ENCODE peak calls at places on chromosomes 4 and X, in five cellular contexts. H is suprapubic skin, I is HCT116, U is AG04450, Z is endodermal cell. F is an unnamed sample.

GRCh38 chrX:134732152-134732551 is 73.9 kb upstream of the PLAC1 start:
- DNase-seq in H (no peak), I (no peak), U (no peak), Z (no peak), F (no peak)

GRCh38 chrX:71103110-71103983 is 3.2 kb downstream of the CXorf65 start:
- DNase-seq in H (no peak), I (no peak), U (no peak), Z (peak; percentile 74), F (peak; percentile 88)

GRCh38 chrX:134161162-134161561 is 75.8 kb upstream of the CCDC160 start:
- DNase-seq in H (no peak), I (no peak), U (no peak), Z (no peak), F (no peak)

GRCh38 chr4:139501117-139501516 is 47.2 kb downstream of the RAB33B start:
- DNase-seq in H (no peak), I (no peak), U (no peak), Z (no peak), F (no peak)

GRCh38 chr4:69823481-69824186 is 36.3 kb downstream of the SULT1E1 start:
- DNase-seq in H (no peak), I (peak; percentile 18), U (no peak), Z (peak; percentile 73), F (peak; percentile 53)

GRCh38 chrX:86171366-86171765 is 23.1 kb downstream of the DACH2 start:
- DNase-seq in H (no peak), I (no peak), U (no peak), Z (peak; percentile 67), F (peak; percentile 78)

GRCh38 chr4:169062861-169063197 is 52.8 kb upstream of the CBR4 start:
- DNase-seq in H (no peak), I (no peak), U (no peak), Z (no peak), F (peak; percentile 29)

GRCh38 chr4:18518098-18518497 is 496.5 kb upstream of the LCORL start:
- DNase-seq in H (no peak), I (no peak), U (no peak), Z (peak; percentile 42), F (peak; percentile 14)

GRCh38 chr4:55136634-55137033 is 11.2 kb upstream of the KDR start:
- DNase-seq in H (no peak), I (no peak), U (no peak), Z (no peak), F (no peak)

GRCh38 chr4:46399440-46399839 is 9.5 kb upstream of the GABRA2 start:
- DNase-seq in H (no peak), I (no peak), U (no peak), Z (no peak), F (peak; percentile 85)

GRCh38 chrX:41475166-41475565 is 28.0 kb downstream of the NYX start:
- DNase-seq in H (no peak), I (no peak), U (no peak), Z (peak; percentile 91), F (peak; percentile 88)

GRCh38 chr4:126954537-126955291 is 678.0 kb upstream of the INTU start:
- DNase-seq in H (no peak), I (no peak), U (no peak), Z (peak; percentile 47), F (peak; percentile 19)

GRCh38 chrX:22164770-22165388 is 107.8 kb upstream of the CBLL2 start:
- DNase-seq in H (no peak), I (no peak), U (no peak), Z (no peak), F (no peak)

GRCh38 chr4:81352476-81352875 is 119.2 kb downstream of the RASGEF1B start:
- DNase-seq in H (no peak), I (no peak), U (peak; percentile 41), Z (no peak), F (no peak)

GRCh38 chr4:181550381-181550780 is 692.8 kb upstream of the TENM3 start:
- DNase-seq in H (no peak), I (no peak), U (no peak), Z (no peak), F (no peak)

GRCh38 chrX:104288961-104289360 is 34.2 kb upstream of the ESX1 start:
- DNase-seq in H (no peak), I (no peak), U (no peak), Z (no peak), F (no peak)

GRCh38 chr4:6472008-6472386 is 417 bp downstream of the PPP2R2C start:
- DNase-seq in H (peak; percentile 70), I (no peak), U (no peak), Z (peak; percentile 63), F (no peak)

GRCh38 chr4:101527186-101527585 is 179.9 kb upstream of the PPP3CA start:
- DNase-seq in H (no peak), I (no peak), U (no peak), Z (no peak), F (no peak)

GRCh38 chr4:168451744-168452394 is 28.4 kb downstream of the DDX60L start:
- DNase-seq in H (no peak), I (peak; percentile 68), U (no peak), Z (no peak), F (peak; percentile 89)

GRCh38 chr4:8117278-8117682 is 41.3 kb downstream of the ABLIM2 start:
- DNase-seq in H (no peak), I (peak; percentile 74), U (no peak), Z (peak; percentile 95), F (peak; percentile 89)

GRCh38 chr4:140935259-140935658 is 179.1 kb upstream of the TBC1D9 start:
- DNase-seq in H (no peak), I (no peak), U (no peak), Z (no peak), F (no peak)

GRCh38 chrX:20217279-20217678 is 49.4 kb downstream of the RPS6KA3 start:
- DNase-seq in H (no peak), I (peak; percentile 16), U (no peak), Z (no peak), F (no peak)

GRCh38 chr4:176306837-176307590 is 12.8 kb upstream of the SPCS3 start:
- DNase-seq in H (no peak), I (no peak), U (no peak), Z (no peak), F (no peak)

GRCh38 chr4:55866290-55866907 is 13.0 kb downstream of the EXOC1 start:
- DNase-seq in H (no peak), I (peak; percentile 82), U (peak; percentile 72), Z (no peak), F (peak; percentile 44)

GRCh38 chr4:86174496-86174895 is 185.4 kb downstream of the MAPK10 start:
- DNase-seq in H (no peak), I (no peak), U (no peak), Z (no peak), F (no peak)

GRCh38 chrX:13689519-13690211 is 737 bp downstream of the RAB9A start:
- DNase-seq in H (no peak), I (no peak), U (no peak), Z (no peak), F (peak; percentile 53)

GRCh38 chr4:122481766-122482405 is 25.4 kb upstream of the IL2 start:
- DNase-seq in H (no peak), I (no peak), U (no peak), Z (no peak), F (no peak)

GRCh38 chrX:130539721-130540321 is 138.0 kb downstream of the RBMX2 start:
- DNase-seq in H (no peak), I (peak; percentile 27), U (no peak), Z (peak; percentile 72), F (peak; percentile 43)

GRCh38 chr4:151806511-151806927 is 45.7 kb upstream of the GATB start:
- DNase-seq in H (no peak), I (no peak), U (peak; percentile 47), Z (peak; percentile 44), F (peak; percentile 83)

GRCh38 chrX:6448003-6448402 is 86.9 kb downstream of the VCX3A start:
- DNase-seq in H (no peak), I (no peak), U (no peak), Z (no peak), F (no peak)

GRCh38 chr4:176259330-176260090 is 9.5 kb downstream of the ASB5 start:
- DNase-seq in H (no peak), I (no peak), U (no peak), Z (no peak), F (peak; percentile 14)

GRCh38 chr4:111475001-111475400 is 670.3 kb upstream of the FAM241A start:
- DNase-seq in H (no peak), I (peak; percentile 38), U (no peak), Z (peak; percentile 87), F (peak; percentile 81)

GRCh38 chr4:156974264-156974663 is 2.7 kb upstream of the PDGFC start:
- DNase-seq in H (no peak), I (no peak), U (no peak), Z (no peak), F (no peak)

GRCh38 chrX:70234355-70234754 is at the start of gene AWAT1:
- DNase-seq in H (no peak), I (no peak), U (no peak), Z (no peak), F (no peak)

GRCh38 chr4:121061215-121061614 is 11.1 kb downstream of the NDNF start:
- DNase-seq in H (no peak), I (no peak), U (no peak), Z (no peak), F (no peak)
- H3K27me3 ChIP-seq in H (no peaks in the 10 kb centered on the region), I (no peaks in the 10 kb centered on the region), U (no peaks in the 10 kb centered on the region), Z (no peaks in the 10 kb centered on the region), F (no peaks in the 10 kb centered on the region)

DNA sequence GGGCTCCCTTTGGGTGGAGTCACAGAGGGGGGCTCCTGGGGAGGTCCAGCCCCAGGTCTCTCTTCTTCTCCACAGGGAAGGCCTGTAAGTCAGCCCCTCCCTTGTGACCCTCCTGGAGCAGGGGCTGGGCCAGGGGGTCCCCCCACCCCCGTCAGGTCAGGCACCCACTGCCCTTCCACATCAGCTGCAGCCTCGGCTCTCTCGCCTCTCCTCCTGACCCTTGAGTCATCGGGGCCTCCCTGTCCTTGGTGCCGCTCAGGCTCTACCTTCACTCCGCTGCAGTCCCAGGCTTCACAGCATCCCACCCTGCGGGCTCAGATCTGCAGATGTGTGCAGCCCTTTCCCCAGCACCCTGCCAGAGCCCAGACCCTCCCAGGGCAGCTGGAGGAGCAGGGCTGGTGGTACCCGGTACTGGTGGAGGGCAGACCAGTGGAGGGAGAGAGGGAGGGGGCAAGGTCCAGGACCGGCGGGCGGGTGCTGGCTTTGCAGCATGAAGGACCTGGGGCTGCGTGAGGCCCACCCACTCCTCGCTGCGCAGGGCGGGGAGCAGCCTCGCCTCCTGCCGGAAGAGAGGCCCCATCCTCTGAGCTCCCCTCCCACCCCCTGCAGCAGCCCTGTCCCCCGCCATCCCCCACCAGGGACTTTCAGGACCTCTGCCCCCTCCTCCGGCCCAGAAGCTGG is 117.1 kb downstream of the FAM53A start:
- DNase-seq in H (no peak), I (no peak), U (no peak), Z (peak; percentile 66), F (no peak)
- H3K27me3 ChIP-seq in H (peaks cover 61% of the 10 kb centered on the region), I (no peaks in the 10 kb centered on the region), U (peaks cover 30% of the 10 kb centered on the region), Z (no peaks in the 10 kb centered on the region), F (no peaks in the 10 kb centered on the region)

GRCh38 chr4:4344915-4345527 is 41.9 kb upstream of the NSG1 start:
- DNase-seq in H (no peak), I (no peak), U (no peak), Z (no peak), F (no peak)

GRCh38 chr4:4339504-4340085 is 47.3 kb upstream of the NSG1 start:
- DNase-seq in H (no peak), I (no peak), U (no peak), Z (no peak), F (no peak)

GRCh38 chr4:4343038-4343437 is 43.9 kb upstream of the NSG1 start:
- DNase-seq in H (no peak), I (no peak), U (no peak), Z (no peak), F (no peak)

GRCh38 chr4:4338632-4339031 is 48.3 kb upstream of the NSG1 start:
- DNase-seq in H (no peak), I (no peak), U (no peak), Z (no peak), F (no peak)

GRCh38 chr4:4341861-4342650 is 44.8 kb upstream of the NSG1 start:
- DNase-seq in H (no peak), I (no peak), U (no peak), Z (no peak), F (no peak)
- H3K27me3 ChIP-seq in H (peaks cover 12% of the 10 kb centered on the region), I (no peaks in the 10 kb centered on the region), U (peaks cover 20% of the 10 kb centered on the region), Z (no peaks in the 10 kb centered on the region), F (no peaks in the 10 kb centered on the region)

GRCh38 chrX:10821293-10821692 is 200.9 kb upstream of the MID1 start:
- DNase-seq in H (no peak), I (no peak), U (no peak), Z (no peak), F (no peak)
- H3K27me3 ChIP-seq in H (no peaks in the 10 kb centered on the region), I (no peaks in the 10 kb centered on the region), U (no peaks in the 10 kb centered on the region), Z (no peaks in the 10 kb centered on the region), F (no peaks in the 10 kb centered on the region)

F was measured in mesendoderm.